ENCODE peak calls at places on chromosome 13, in five cellular contexts. One of them, this sample, is unnamed.
A peak's percentile ranks its signal among the peaks of the same experiment; 100 is the strongest.

GRCh38 chr13:30301827-30302226 is 5.5 kb downstream of the KATNAL1 start:
- DNase-seq in suprapubic skin: no peak
- DNase-seq in A549: no peak
- DNase-seq in ovary: no peak
- DNase-seq in H1: no peak
- DNase-seq in this sample: no peak

GRCh38 chr13:40749327-40749726 is 21.7 kb downstream of the MRPS31 start:
- DNase-seq in suprapubic skin: no peak
- DNase-seq in A549: no peak
- DNase-seq in ovary: no peak
- DNase-seq in H1: no peak
- DNase-seq in this sample: no peak

GRCh38 chr13:61358599-61358998 is 57.0 kb downstream of the PCDH20 start:
- DNase-seq in suprapubic skin: no peak
- DNase-seq in A549: no peak
- DNase-seq in ovary: no peak
- DNase-seq in H1: no peak
- DNase-seq in this sample: no peak

GRCh38 chr13:92433386-92433785 is 793.2 kb upstream of the GPC6 start:
- DNase-seq in suprapubic skin: no peak
- DNase-seq in A549: no peak
- DNase-seq in ovary: no peak
- DNase-seq in H1: no peak
- DNase-seq in this sample: no peak

GRCh38 chr13:44790289-44790688 is 199.0 kb downstream of the NUFIP1 start:
- DNase-seq in suprapubic skin: no peak
- DNase-seq in A549: no peak
- DNase-seq in ovary: no peak
- DNase-seq in H1: peak; percentile 13
- DNase-seq in this sample: no peak

GRCh38 chr13:111359237-111359915 is 38.9 kb downstream of the TEX29 start:
- DNase-seq in suprapubic skin: no peak
- DNase-seq in A549: no peak
- DNase-seq in ovary: no peak
- DNase-seq in H1: no peak
- DNase-seq in this sample: no peak

GRCh38 chr13:35996360-35996759 is 134.8 kb downstream of the DCLK1 start:
- DNase-seq in suprapubic skin: no peak
- DNase-seq in A549: no peak
- DNase-seq in ovary: no peak
- DNase-seq in H1: no peak
- DNase-seq in this sample: no peak

GRCh38 chr13:45432737-45433380 is 14.7 kb upstream of the SLC25A30 start:
- DNase-seq in suprapubic skin: no peak
- DNase-seq in A549: no peak
- DNase-seq in ovary: no peak
- DNase-seq in H1: no peak
- DNase-seq in this sample: no peak

GRCh38 chr13:105597573-105597972 is 937.9 kb downstream of the EFNB2 start:
- DNase-seq in suprapubic skin: no peak
- DNase-seq in A549: no peak
- DNase-seq in ovary: no peak
- DNase-seq in H1: no peak
- DNase-seq in this sample: no peak

GRCh38 chr13:32272021-32272695 is 43.0 kb downstream of the ZAR1L start:
- DNase-seq in suprapubic skin: no peak
- DNase-seq in A549: no peak
- DNase-seq in ovary: no peak
- DNase-seq in H1: no peak
- DNase-seq in this sample: no peak

GRCh38 chr13:60267498-60268202 is 103.9 kb upstream of the DIAPH3 start:
- DNase-seq in suprapubic skin: no peak
- DNase-seq in A549: no peak
- DNase-seq in ovary: no peak
- DNase-seq in H1: no peak
- DNase-seq in this sample: no peak

GRCh38 chr13:27117947-27118346 is 53.7 kb downstream of the USP12 start:
- DNase-seq in suprapubic skin: no peak
- DNase-seq in A549: no peak
- DNase-seq in ovary: no peak
- DNase-seq in H1: no peak
- DNase-seq in this sample: no peak

GRCh38 chr13:33277351-33277750 is 8.2 kb downstream of the STARD13 start:
- DNase-seq in suprapubic skin: no peak
- DNase-seq in A549: no peak
- DNase-seq in ovary: no peak
- DNase-seq in H1: no peak
- DNase-seq in this sample: no peak
- H3K4me1 ChIP-seq in suprapubic skin: peaks cover 73% of the 10 kb centered on the region
- H3K4me1 ChIP-seq in A549: peaks cover 73% of the 10 kb centered on the region
- H3K4me1 ChIP-seq in ovary: peaks cover 8% of the 10 kb centered on the region
- H3K4me1 ChIP-seq in H1: no peaks in the 10 kb centered on the region
- H3K4me1 ChIP-seq in this sample: peaks cover 15% of the 10 kb centered on the region

GRCh38 chr13:23572836-23573235 is 2.6 kb downstream of the TNFRSF19 start:
- DNase-seq in suprapubic skin: no peak
- DNase-seq in A549: no peak
- DNase-seq in ovary: no peak
- DNase-seq in H1: no peak
- DNase-seq in this sample: no peak

GRCh38 chr13:23574421-23574820 is 4.2 kb downstream of the TNFRSF19 start:
- DNase-seq in suprapubic skin: no peak
- DNase-seq in A549: no peak
- DNase-seq in ovary: no peak
- DNase-seq in H1: no peak
- DNase-seq in this sample: no peak

GRCh38 chr13:23570931-23571330 is 719 bp downstream of the TNFRSF19 start:
- DNase-seq in suprapubic skin: no peak
- DNase-seq in A549: no peak
- DNase-seq in ovary: no peak
- DNase-seq in H1: no peak
- DNase-seq in this sample: no peak

GRCh38 chr13:23567792-23568480 is 2.3 kb upstream of the TNFRSF19 start:
- DNase-seq in suprapubic skin: no peak
- DNase-seq in A549: no peak
- DNase-seq in ovary: no peak
- DNase-seq in H1: no peak
- DNase-seq in this sample: no peak

DNA sequence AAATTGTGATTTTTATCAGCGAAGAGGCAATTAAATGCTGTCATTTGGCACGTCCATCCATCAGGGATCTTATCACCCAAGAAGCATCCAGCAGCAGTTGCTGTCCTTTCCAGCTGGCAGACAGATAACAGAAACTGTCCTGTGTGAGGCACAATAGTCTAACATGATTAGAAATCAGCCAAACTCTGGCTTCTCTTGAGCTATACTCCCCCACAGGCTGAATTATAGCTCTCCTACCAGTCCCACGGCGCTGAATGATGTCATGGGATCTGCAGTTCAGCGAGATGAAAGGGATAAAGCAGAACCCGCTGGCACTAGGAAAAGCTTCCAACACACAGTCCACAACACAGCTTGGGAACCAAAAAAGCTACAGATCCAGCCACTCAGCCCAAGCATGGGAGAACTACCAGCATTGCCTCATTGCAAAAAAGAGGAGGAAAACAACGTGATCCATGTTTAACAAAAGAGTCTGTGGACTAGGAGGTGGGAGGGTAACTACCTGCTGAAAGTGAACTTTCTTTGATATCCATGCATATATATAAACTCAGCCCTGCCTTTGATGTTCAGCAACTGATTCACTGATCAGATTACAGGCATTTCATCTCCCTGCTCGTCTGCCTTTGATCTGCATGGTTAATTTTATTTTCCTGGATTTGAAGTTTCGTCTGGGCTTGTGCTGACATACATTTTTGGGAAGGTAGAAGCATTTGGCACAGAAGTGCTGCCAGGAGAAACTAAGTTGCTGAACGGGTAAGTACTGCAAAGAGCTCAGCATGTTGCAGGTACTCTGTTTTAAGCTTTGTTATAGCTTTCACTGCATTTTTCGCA is at the start of gene TNFRSF19:
- DNase-seq in suprapubic skin: no peak
- DNase-seq in A549: no peak
- DNase-seq in ovary: no peak
- DNase-seq in H1: no peak
- DNase-seq in this sample: peak; percentile 41
- TF ChIP-seq EP300 in suprapubic skin: no peak
- TF ChIP-seq EP300 in A549: no peak
- TF ChIP-seq EP300 in ovary: no peak
- TF ChIP-seq EP300 in H1: no peak
- TF ChIP-seq EP300 in this sample: peak; percentile 35

GRCh38 chr13:75704194-75704941 is 68.2 kb downstream of the LMO7 start:
- DNase-seq in suprapubic skin: no peak
- DNase-seq in A549: no peak
- DNase-seq in ovary: no peak
- DNase-seq in H1: no peak
- DNase-seq in this sample: no peak

GRCh38 chr13:75704942-75705320 is 68.8 kb downstream of the LMO7 start:
- DNase-seq in suprapubic skin: no peak
- DNase-seq in A549: no peak
- DNase-seq in ovary: no peak
- DNase-seq in H1: no peak
- DNase-seq in this sample: no peak

GRCh38 chr13:75705395-75705794 is 69.3 kb downstream of the LMO7 start:
- DNase-seq in suprapubic skin: no peak
- DNase-seq in A549: peak; percentile 50
- DNase-seq in ovary: no peak
- DNase-seq in H1: no peak
- DNase-seq in this sample: no peak

GRCh38 chr13:75703768-75704167 is 67.6 kb downstream of the LMO7 start:
- DNase-seq in suprapubic skin: no peak
- DNase-seq in A549: no peak
- DNase-seq in ovary: no peak
- DNase-seq in H1: no peak
- DNase-seq in this sample: no peak

DNA sequence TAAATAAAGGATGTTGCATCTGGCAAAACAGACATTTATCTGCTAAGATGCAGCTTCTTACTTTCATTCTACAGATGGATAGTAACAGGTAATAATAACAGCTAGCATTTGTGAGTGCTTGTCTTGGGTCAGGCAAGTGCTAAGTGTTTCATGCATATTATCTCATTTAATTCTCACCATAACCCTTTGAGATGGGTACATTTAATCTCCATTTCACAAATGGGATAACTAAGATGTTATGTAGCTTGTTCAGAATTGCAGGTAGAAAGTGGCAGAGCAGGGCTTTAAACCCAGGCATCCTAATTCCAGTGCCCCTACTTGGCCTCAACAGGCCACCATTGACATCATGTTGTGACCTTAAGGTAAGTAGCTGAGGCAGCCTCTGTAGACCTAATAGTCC is 69.8 kb downstream of the LMO7 start:
- DNase-seq in suprapubic skin: no peak
- DNase-seq in A549: no peak
- DNase-seq in ovary: no peak
- DNase-seq in H1: no peak
- DNase-seq in this sample: no peak
- H3K9me3 ChIP-seq in suprapubic skin: no peaks in the 10 kb centered on the region
- H3K9me3 ChIP-seq in A549: no peaks in the 10 kb centered on the region
- H3K9me3 ChIP-seq in ovary: no peaks in the 10 kb centered on the region
- H3K9me3 ChIP-seq in H1: no peaks in the 10 kb centered on the region
- H3K9me3 ChIP-seq in this sample: no peaks in the 10 kb centered on the region

GRCh38 chr13:110135977-110136597 is 170.9 kb downstream of the COL4A1 start:
- DNase-seq in suprapubic skin: no peak
- DNase-seq in A549: no peak
- DNase-seq in ovary: no peak
- DNase-seq in H1: no peak
- DNase-seq in this sample: no peak
- H3K4me1 ChIP-seq in suprapubic skin: peaks cover 16% of the 10 kb centered on the region
- H3K4me1 ChIP-seq in A549: peaks cover 7% of the 10 kb centered on the region
- H3K4me1 ChIP-seq in ovary: no peaks in the 10 kb centered on the region
- H3K4me1 ChIP-seq in H1: peaks cover 32% of the 10 kb centered on the region
- H3K4me1 ChIP-seq in this sample: peaks cover 5% of the 10 kb centered on the region

GRCh38 chr13:98468352-98468751 is 108.6 kb downstream of the STK24 start:
- DNase-seq in suprapubic skin: no peak
- DNase-seq in A549: no peak
- DNase-seq in ovary: no peak
- DNase-seq in H1: no peak
- DNase-seq in this sample: no peak

GRCh38 chr13:98468929-98469328 is 108.0 kb downstream of the STK24 start:
- DNase-seq in suprapubic skin: no peak
- DNase-seq in A549: no peak
- DNase-seq in ovary: no peak
- DNase-seq in H1: no peak
- DNase-seq in this sample: no peak

GRCh38 chr13:98467263-98467985 is 109.5 kb downstream of the STK24 start:
- DNase-seq in suprapubic skin: no peak
- DNase-seq in A549: no peak
- DNase-seq in ovary: no peak
- DNase-seq in H1: no peak
- DNase-seq in this sample: no peak

GRCh38 chr13:98462946-98463345 is 114.0 kb downstream of the STK24 start:
- DNase-seq in suprapubic skin: no peak
- DNase-seq in A549: no peak
- DNase-seq in ovary: no peak
- DNase-seq in H1: no peak
- DNase-seq in this sample: no peak

GRCh38 chr13:98466634-98467236 is 110.2 kb downstream of the STK24 start:
- DNase-seq in suprapubic skin: no peak
- DNase-seq in A549: peak; percentile 58
- DNase-seq in ovary: peak; percentile 37
- DNase-seq in H1: no peak
- DNase-seq in this sample: peak; percentile 61
- TF ChIP-seq EP300 in suprapubic skin: no peak
- TF ChIP-seq EP300 in A549: no peak
- TF ChIP-seq EP300 in ovary: no peak
- TF ChIP-seq EP300 in H1: no peak
- TF ChIP-seq EP300 in this sample: no peak

GRCh38 chr13:29073762-29074161 is 253.6 kb downstream of the MTUS2 start:
- DNase-seq in suprapubic skin: no peak
- DNase-seq in A549: no peak
- DNase-seq in ovary: no peak
- DNase-seq in H1: no peak
- DNase-seq in this sample: no peak
- H3K9me3 ChIP-seq in suprapubic skin: peaks cover 5% of the 10 kb centered on the region
- H3K9me3 ChIP-seq in A549: no peaks in the 10 kb centered on the region
- H3K9me3 ChIP-seq in ovary: no peaks in the 10 kb centered on the region
- H3K9me3 ChIP-seq in H1: no peaks in the 10 kb centered on the region
- H3K9me3 ChIP-seq in this sample: peaks cover 3% of the 10 kb centered on the region

DNA sequence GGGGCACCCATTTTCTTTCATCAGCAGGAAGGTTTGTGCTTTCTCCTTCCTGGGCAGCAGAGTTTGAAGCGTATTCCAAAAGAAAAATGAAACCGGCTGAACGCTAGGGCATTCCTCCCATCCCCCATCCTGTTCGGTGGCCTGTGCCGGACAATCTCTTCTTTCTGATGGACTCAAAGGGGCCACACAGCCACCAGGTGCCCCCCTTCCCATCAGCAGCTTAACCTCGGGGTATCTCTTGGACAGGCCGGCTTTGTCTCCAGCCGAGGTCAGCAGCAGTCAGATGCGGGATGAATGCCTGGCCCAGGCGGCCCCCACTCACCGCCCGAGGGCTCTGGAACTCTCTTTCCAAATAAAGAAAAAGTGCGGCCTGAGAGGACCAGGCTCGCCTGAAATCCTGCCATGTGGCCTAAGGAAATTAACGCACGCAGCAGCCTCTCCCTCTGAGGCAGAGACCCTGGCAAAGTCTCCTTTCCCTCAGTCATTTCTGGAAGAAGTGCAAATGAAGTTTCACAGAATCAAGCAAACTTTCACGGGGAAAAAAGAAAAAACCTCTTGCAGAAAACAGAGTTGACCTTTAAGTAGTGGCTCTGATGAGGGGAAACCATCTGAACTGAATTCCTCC is 67.8 kb downstream of the RASA3 start:
- DNase-seq in suprapubic skin: peak; percentile 80
- DNase-seq in A549: no peak
- DNase-seq in ovary: peak; percentile 65
- DNase-seq in H1: no peak
- DNase-seq in this sample: no peak
- H3K4me1 ChIP-seq in suprapubic skin: peaks cover 75% of the 10 kb centered on the region
- H3K4me1 ChIP-seq in A549: peaks cover 64% of the 10 kb centered on the region
- H3K4me1 ChIP-seq in ovary: peaks cover 22% of the 10 kb centered on the region
- H3K4me1 ChIP-seq in H1: peaks cover 4% of the 10 kb centered on the region
- H3K4me1 ChIP-seq in this sample: peaks cover 94% of the 10 kb centered on the region